ENCODE peak calls at places on chromosomes 5 and 9, in ten cellular contexts. Y is fibroblast of lung; N is IMR-90; U is neuronal stem cell; Q is effector memory CD4-positive, alpha-beta T cell; E is H1; C is CD4-positive, CD25-positive, alpha-beta regulatory T cell; H is naive thymus-derived CD4-positive, alpha-beta T cell; K is adipocyte; R is heart left ventricle. S is an unnamed sample.

GRCh38 chr5:9462109-9462508 is 83.8 kb downstream of the SEMA5A start:
- DNase-seq in H (no peak), Y (no peak), E (no peak), N (no peak), R (no peak), Q (no peak), K (no peak), U (no peak), C (no peak), S (no peak)

GRCh38 chr5:176803943-176804498 is 6.3 kb upstream of the UNC5A start:
- DNase-seq in K (peak; percentile 26), Q (no peak), N (peak; percentile 26), C (no peak), R (no peak), H (no peak), Y (peak; percentile 21), U (peak; percentile 79), E (no peak), S (no peak)

GRCh38 chr9:32378496-32378895 is 5.9 kb upstream of the ACO1 start:
- DNase-seq in N (peak; percentile 81), E (no peak), R (no peak), C (peak; percentile 35), Y (peak; percentile 86), Q (no peak), H (peak; percentile 67), K (peak; percentile 88), U (peak; percentile 57), S (no peak)

GRCh38 chr5:57784106-57784505 is 301.5 kb upstream of the ACTBL2 start:
- DNase-seq in R (no peak), H (no peak), K (peak; percentile 24), Q (no peak), E (no peak), U (no peak), N (no peak), Y (no peak), C (no peak), S (no peak)

GRCh38 chr5:179766021-179766725 is 27.6 kb upstream of the LTC4S start:
- DNase-seq in K (peak; percentile 70), E (no peak), H (no peak), N (peak; percentile 72), Y (peak; percentile 31), Q (no peak), R (no peak), U (no peak), C (no peak), S (no peak)

GRCh38 chr5:58327289-58327688 is 132.6 kb downstream of the PLK2 start:
- DNase-seq in R (no peak), N (no peak), U (no peak), Q (no peak), C (no peak), H (no peak), E (no peak), K (no peak), Y (no peak), S (no peak)

GRCh38 chr9:135468866-135469521 is 10.6 kb upstream of the PPP1R26 start:
- DNase-seq in U (no peak), Y (peak; percentile 46), N (peak; percentile 46), E (no peak), Q (peak; percentile 16), H (no peak), R (no peak), C (peak; percentile 33), K (no peak), S (peak; percentile 18)

GRCh38 chr5:40679998-40680681 is 425 bp downstream of the PTGER4 start:
- DNase-seq in C (peak; percentile 19), E (no peak), N (no peak), K (peak; percentile 44), Y (no peak), U (no peak), R (peak; percentile 73), Q (no peak), H (peak; percentile 57), S (no peak)

GRCh38 chr5:113451797-113452196 is 17.0 kb upstream of the TSSK1B start:
- DNase-seq in E (no peak), H (no peak), R (no peak), Q (no peak), K (no peak), U (no peak), Y (peak; percentile 6), C (no peak), N (no peak), S (no peak)

GRCh38 chr5:90020575-90021535 is 388.7 kb downstream of the CETN3 start:
- DNase-seq in H (no peak), E (no peak), Q (no peak), U (no peak), C (no peak), R (no peak), K (peak; percentile 81), N (peak; percentile 58), Y (peak; percentile 92), S (no peak)

GRCh38 chr5:6676702-6677101 is 36.5 kb upstream of the TENT4A start:
- DNase-seq in E (no peak), Q (no peak), R (no peak), H (no peak), U (no peak), C (no peak), Y (no peak), N (peak; percentile 48), K (no peak), S (no peak)

GRCh38 chr5:172713809-172714490 is 57.0 kb downstream of the DUSP1 start:
- DNase-seq in R (peak; percentile 66), K (no peak), Q (no peak), Y (no peak), C (no peak), N (no peak), U (no peak), E (no peak), H (no peak), S (no peak)

GRCh38 chr5:175597718-175598117 is 60.2 kb upstream of the HRH2 start:
- DNase-seq in N (no peak), Q (no peak), H (no peak), Y (no peak), R (no peak), C (no peak), U (no peak), E (no peak), K (no peak), S (no peak)

GRCh38 chr9:8760000-8760767 is 960.6 kb upstream of the DMAC1 start:
- DNase-seq in Y (no peak), E (no peak), U (no peak), R (no peak), N (no peak), K (no peak), C (no peak), H (no peak), Q (no peak), S (no peak)

GRCh38 chr5:10658265-10658664 is 94.4 kb downstream of the ANKRD33B start:
- DNase-seq in R (no peak), K (no peak), N (no peak), Q (no peak), U (no peak), C (no peak), H (no peak), Y (no peak), E (no peak), S (no peak)

GRCh38 chr5:78638973-78639669 is 9.5 kb downstream of the LHFPL2 start:
- DNase-seq in C (no peak), Y (no peak), K (no peak), E (no peak), Q (no peak), N (no peak), H (no peak), R (no peak), U (no peak), S (no peak)

GRCh38 chr5:178535299-178536175 is 54.7 kb downstream of the COL23A1 start:
- DNase-seq in N (no peak), H (no peak), R (peak; percentile 76), E (no peak), Y (no peak), Q (no peak), U (no peak), K (no peak), C (no peak), S (no peak)
- H3K9me3 ChIP-seq in N (peaks cover 29% of the 10 kb centered on the region), H (no peaks in the 10 kb centered on the region), R (no peaks in the 10 kb centered on the region), E (no peaks in the 10 kb centered on the region), Y (no peaks in the 10 kb centered on the region), Q (no peaks in the 10 kb centered on the region), U (no peaks in the 10 kb centered on the region), K (no peaks in the 10 kb centered on the region), C (no peaks in the 10 kb centered on the region), S (no peaks in the 10 kb centered on the region)

GRCh38 chr9:17246770-17247169 is 111.9 kb downstream of the CNTLN start:
- DNase-seq in Q (no peak), R (no peak), C (no peak), E (no peak), Y (no peak), N (no peak), H (no peak), K (no peak), U (no peak), S (no peak)

GRCh38 chr9:17251100-17251499 is 116.3 kb downstream of the CNTLN start:
- DNase-seq in C (no peak), R (no peak), E (no peak), H (no peak), Y (no peak), K (no peak), N (no peak), U (no peak), Q (no peak), S (no peak)
- H3K9me3 ChIP-seq in C (peaks cover 5% of the 10 kb centered on the region), R (no peaks in the 10 kb centered on the region), E (peaks cover 14% of the 10 kb centered on the region), H (no peaks in the 10 kb centered on the region), Y (no peaks in the 10 kb centered on the region), K (peaks cover 60% of the 10 kb centered on the region), N (no peaks in the 10 kb centered on the region), U (no peaks in the 10 kb centered on the region), Q (peaks cover 5% of the 10 kb centered on the region), S (peaks cover 4% of the 10 kb centered on the region)

DNA sequence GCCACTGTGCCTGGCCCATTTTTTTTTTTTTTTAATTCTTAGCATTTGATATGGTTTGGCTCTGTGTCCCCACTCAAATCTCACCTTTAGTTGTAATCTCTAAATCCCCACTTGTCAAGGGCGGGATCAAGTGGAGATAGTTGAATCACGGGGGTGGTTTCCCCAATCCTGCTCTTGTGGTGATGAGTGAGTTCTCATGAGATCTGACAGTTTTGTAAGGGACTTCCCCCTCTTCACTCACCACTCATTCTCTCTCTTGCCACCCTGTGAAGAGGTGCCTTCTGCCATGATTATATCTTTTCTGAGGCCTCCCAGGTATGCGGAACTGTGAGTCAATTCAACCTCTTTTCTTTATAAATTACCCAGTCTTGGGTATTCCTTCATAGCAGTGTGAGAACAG is 27.2 kb downstream of the NDUFAF2 start:
- DNase-seq in Q (no peak), N (no peak), C (no peak), H (no peak), R (no peak), Y (no peak), E (no peak), U (no peak), K (no peak), S (no peak)
- H3K9me3 ChIP-seq in Q (no peaks in the 10 kb centered on the region), N (no peaks in the 10 kb centered on the region), C (peaks cover 4% of the 10 kb centered on the region), H (no peaks in the 10 kb centered on the region), R (no peaks in the 10 kb centered on the region), Y (no peaks in the 10 kb centered on the region), E (no peaks in the 10 kb centered on the region), U (no peaks in the 10 kb centered on the region), K (peaks cover 9% of the 10 kb centered on the region), S (peaks cover 3% of the 10 kb centered on the region)

DNA sequence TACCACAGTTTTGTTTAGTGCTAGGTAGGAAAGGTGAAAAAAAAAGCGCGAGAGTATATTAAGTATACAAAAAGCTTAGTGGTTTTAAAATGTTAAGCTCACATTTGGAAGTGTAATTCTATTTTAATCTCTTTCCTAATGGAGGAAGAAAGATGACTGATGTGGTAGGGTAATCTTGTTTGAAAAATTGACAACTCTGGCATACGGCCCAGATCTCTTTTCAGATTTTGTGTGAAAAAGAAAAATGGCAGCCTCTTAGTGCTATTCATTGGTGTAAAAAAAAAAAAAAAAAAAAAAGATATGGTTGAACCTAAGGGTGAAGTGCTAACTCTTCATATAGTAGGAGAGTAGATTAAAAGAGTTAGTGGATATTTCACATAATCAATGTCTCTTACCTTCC is 108.0 kb downstream of the ZSWIM6 start:
- DNase-seq in N (no peak), U (no peak), K (no peak), H (no peak), Q (no peak), E (no peak), R (no peak), Y (no peak), C (no peak), S (no peak)
- H3K9me3 ChIP-seq in N (peaks cover 4% of the 10 kb centered on the region), U (peaks cover 16% of the 10 kb centered on the region), K (peaks cover 14% of the 10 kb centered on the region), H (peaks cover 4% of the 10 kb centered on the region), Q (no peaks in the 10 kb centered on the region), E (peaks cover 24% of the 10 kb centered on the region), R (no peaks in the 10 kb centered on the region), Y (no peaks in the 10 kb centered on the region), C (peaks cover 32% of the 10 kb centered on the region), S (no peaks in the 10 kb centered on the region)

S was measured in T-helper 17 cell.